ENCODE peak calls at places on chromosomes 4 and X, in nine cellular contexts. S, Z, A, N, R, Q, X, F and L are unnamed samples. For H3K9me3, the result is how much of the 10 kb centered on the place peaks cover.

GRCh38 chrX:101430457-101431078 is 22.5 kb downstream of the HNRNPH2 start:
- DNase-seq in S (no peak), Z (no peak), A (no peak), N (no peak), R (no peak), Q (no peak), X (no peak), F (no peak), L (no peak)

GRCh38 chr4:67712000-67712625 is 11.2 kb upstream of the UBA6 start:
- DNase-seq in S (no peak), Z (no peak), A (no peak), N (no peak), R (no peak), Q (no peak), X (no peak), F (no peak), L (no peak)

GRCh38 chr4:23881052-23881501 is 8.8 kb downstream of the PPARGC1A start:
- DNase-seq in S (no peak), Z (no peak), A (no peak), N (no peak), R (no peak), Q (no peak), X (no peak), F (no peak), L (no peak)

GRCh38 chr4:159174645-159175147 is 71.8 kb downstream of the RAPGEF2 start:
- DNase-seq in S (no peak), Z (no peak), A (no peak), N (no peak), R (no peak), Q (no peak), X (no peak), F (no peak), L (no peak)

GRCh38 chrX:105488731-105489130 is 268.2 kb upstream of the TEX13A start:
- DNase-seq in S (no peak), Z (no peak), A (no peak), N (no peak), R (no peak), Q (no peak), X (no peak), F (no peak), L (no peak)

GRCh38 chr4:83207497-83208105 is 77.0 kb downstream of the COQ2 start:
- DNase-seq in S (no peak), Z (no peak), A (no peak), N (no peak), R (no peak), Q (no peak), X (no peak), F (no peak), L (no peak)

GRCh38 chrX:151624677-151625076 is 61.2 kb downstream of the PASD1 start:
- DNase-seq in S (no peak), Z (no peak), A (no peak), N (no peak), R (no peak), Q (no peak), X (no peak), F (no peak), L (no peak)

GRCh38 chr4:121030151-121030550 is 42.2 kb downstream of the NDNF start:
- DNase-seq in S (no peak), Z (no peak), A (no peak), N (no peak), R (no peak), Q (no peak), X (no peak), F (no peak), L (no peak)

GRCh38 chrX:136162827-136163427 is 15.6 kb downstream of the FHL1 start:
- DNase-seq in S (no peak), Z (no peak), A (peak), N (no peak), R (no peak), Q (peak), X (no peak), F (peak), L (no peak)

GRCh38 chrX:13688384-13688771 is 550 bp upstream of the RAB9A start:
- DNase-seq in S (no peak), Z (no peak), A (no peak), N (no peak), R (no peak), Q (no peak), X (no peak), F (no peak), L (no peak)
- H3K4me3 ChIP-seq in S (peak), Z (peak), A (peak), N (peak), R (peak), Q (peak), X (no peak), F (peak), L (peak)

DNA sequence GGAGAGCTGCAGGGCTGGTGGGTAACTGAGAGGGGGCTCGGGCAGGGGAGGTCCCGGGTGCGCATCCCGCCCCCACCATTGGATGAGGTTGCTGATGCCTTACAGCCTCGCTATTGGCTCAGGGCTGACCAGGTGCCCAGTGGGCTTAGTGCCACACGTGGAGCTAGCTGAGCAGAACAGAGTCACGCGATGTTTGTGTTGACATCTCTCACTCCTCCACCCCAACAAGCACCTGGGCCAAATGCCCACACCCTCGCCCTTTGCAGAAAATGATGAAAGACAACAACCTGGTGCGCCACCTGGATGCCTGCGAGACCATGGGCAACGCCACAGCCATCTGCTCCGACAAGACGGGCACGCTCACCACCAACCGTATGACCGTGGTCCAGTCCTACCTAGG is 31.8 kb downstream of the ATP2B3 start:
- DNase-seq in S (no peak), Z (no peak), A (no peak), N (no peak), R (no peak), Q (no peak), X (no peak), F (no peak), L (no peak)
- H3K9me3 ChIP-seq in S (under half), Z (under half), A (under half), N (under half), R (under half), Q (under half), X (under half), F (under half), L (under half)

GRCh38 chrX:24005028-24005427 is 22.0 kb downstream of the KLHL15 start:
- DNase-seq in S (no peak), Z (no peak), A (no peak), N (no peak), R (no peak), Q (no peak), X (no peak), F (no peak), L (no peak)

GRCh38 chrX:24005867-24006266 is 21.1 kb downstream of the KLHL15 start:
- DNase-seq in S (no peak), Z (no peak), A (no peak), N (no peak), R (no peak), Q (no peak), X (no peak), F (no peak), L (no peak)

GRCh38 chrX:24002167-24002566 is 24.8 kb downstream of the KLHL15 start:
- DNase-seq in S (no peak), Z (no peak), A (no peak), N (no peak), R (no peak), Q (no peak), X (no peak), F (no peak), L (no peak)

DNA sequence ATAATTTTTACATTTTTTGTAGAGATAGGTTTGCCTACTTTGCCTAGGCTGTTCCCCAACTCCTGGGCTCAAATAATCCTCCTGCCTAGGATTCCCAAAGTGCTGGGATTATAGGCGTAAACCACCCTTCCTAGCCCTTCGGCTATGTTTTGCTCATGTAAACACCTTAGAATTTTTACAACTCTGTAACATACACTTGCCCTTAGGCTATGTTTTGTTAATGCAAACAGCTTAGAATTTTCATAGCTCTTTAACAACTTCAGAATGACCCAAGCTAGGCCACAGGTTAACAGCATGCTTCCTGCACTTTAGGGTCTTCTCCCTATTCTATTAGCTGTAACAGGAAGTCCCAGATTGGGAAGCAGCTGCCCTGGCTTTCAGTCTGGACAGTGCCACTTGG is 24.2 kb downstream of the KLHL15 start:
- DNase-seq in S (no peak), Z (no peak), A (no peak), N (no peak), R (no peak), Q (no peak), X (no peak), F (no peak), L (no peak)
- H3K4me3 ChIP-seq in S (no peak), Z (no peak), A (no peak), N (no peak), R (no peak), Q (no peak), X (no peak), F (no peak), L (no peak)

GRCh38 chr4:304987-305680 is at the start of gene ZNF732:
- DNase-seq in S (peak), Z (no peak), A (peak), N (peak), R (no peak), Q (no peak), X (peak), F (peak), L (no peak)

GRCh38 chr4:306551-306961 is 1.3 kb upstream of the ZNF732 start:
- DNase-seq in S (no peak), Z (no peak), A (no peak), N (no peak), R (no peak), Q (no peak), X (no peak), F (no peak), L (no peak)

DNA sequence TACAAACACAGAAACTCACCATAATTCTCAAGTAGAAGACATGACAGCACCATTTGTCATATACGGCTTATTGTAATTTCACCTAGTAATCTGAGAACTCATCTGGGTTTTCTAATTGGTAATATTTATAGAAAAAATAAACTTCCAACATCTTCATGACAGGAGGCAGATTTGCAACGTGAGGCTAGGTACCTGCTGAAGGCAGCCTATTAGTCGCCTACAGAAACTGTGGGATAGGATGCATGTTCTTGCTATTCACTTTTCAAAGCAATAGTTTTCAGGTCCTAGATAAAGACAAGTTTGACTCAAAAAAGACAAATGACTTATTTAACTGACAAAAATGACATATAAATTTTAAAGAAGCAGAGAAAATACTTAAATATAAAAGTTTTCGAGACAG is 2.9 kb downstream of the ZNF732 start:
- DNase-seq in S (no peak), Z (no peak), A (no peak), N (no peak), R (no peak), Q (no peak), X (no peak), F (no peak), L (no peak)
- H3K9me3 ChIP-seq in S (under half), Z (under half), A (under half), N (under half), R (under half), Q (under half), X (under half), F (under half), L (under half)

GRCh38 chrX:150364347-150365050 is 1.4 kb downstream of the MAMLD1 start:
- DNase-seq in S (peak), Z (no peak), A (no peak), N (no peak), R (peak), Q (peak), X (peak), F (peak), L (no peak)
- H3K4me3 ChIP-seq in S (peak), Z (peak), A (peak), N (peak), R (peak), Q (peak), X (peak), F (peak), L (peak)

GRCh38 chrX:44992775-44993174 is 119.8 kb downstream of the KDM6A start:
- DNase-seq in S (no peak), Z (no peak), A (no peak), N (no peak), R (no peak), Q (no peak), X (no peak), F (no peak), L (no peak)
- H3K9me3 ChIP-seq in S (under half), Z (under half), A (under half), N (under half), R (under half), Q (under half), X (under half), F (under half), L (under half)

DNA sequence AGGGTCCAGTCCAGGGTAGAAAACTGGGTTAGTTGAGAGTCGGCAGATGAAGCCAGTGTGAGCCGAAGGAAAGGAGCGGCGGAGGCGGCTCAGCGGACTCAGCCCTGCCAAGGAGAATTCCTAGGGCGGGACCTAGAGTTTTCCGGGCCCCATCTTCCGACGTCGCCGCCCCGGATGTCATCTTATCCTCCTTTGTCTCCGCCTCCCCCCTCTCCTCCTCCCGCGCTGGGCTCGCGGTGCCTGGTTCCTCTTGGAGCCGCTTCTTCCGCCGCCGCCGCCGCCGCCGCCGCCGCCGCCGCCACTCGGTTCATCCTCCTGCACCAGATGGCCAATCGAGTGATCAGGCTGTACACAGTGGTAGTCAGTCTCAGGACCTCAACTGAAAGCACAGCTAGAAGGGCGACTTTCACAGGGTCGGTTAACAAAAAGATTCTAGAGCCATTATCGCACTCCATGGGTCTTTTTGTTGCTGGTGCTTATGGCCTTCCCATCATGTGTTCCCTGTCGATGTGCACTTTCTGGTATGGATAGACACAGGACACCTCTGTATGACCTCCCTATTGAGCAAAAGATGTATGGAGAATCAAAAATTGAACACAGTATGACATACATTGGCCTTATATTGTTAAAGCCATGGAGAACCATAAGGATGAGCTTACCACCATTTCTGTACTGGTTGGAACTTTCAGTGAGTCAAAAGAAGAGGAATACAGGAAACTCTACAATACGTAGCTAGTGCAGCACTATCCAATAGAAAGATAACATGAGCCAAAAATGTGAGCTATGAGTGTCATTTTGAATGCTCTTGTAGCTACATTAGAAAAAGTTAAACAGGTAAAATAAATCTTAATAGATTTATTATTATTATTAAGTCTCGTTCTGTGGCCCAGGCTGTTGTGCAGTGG is 32.4 kb upstream of the THOC2 start:
- DNase-seq in S (peak), Z (peak), A (peak), N (peak), R (peak), Q (peak), X (peak), F (peak), L (peak)
- H3K4me3 ChIP-seq in S (peak), Z (peak), A (peak), N (peak), R (peak), Q (no peak), X (no peak), F (no peak), L (no peak)

DNA sequence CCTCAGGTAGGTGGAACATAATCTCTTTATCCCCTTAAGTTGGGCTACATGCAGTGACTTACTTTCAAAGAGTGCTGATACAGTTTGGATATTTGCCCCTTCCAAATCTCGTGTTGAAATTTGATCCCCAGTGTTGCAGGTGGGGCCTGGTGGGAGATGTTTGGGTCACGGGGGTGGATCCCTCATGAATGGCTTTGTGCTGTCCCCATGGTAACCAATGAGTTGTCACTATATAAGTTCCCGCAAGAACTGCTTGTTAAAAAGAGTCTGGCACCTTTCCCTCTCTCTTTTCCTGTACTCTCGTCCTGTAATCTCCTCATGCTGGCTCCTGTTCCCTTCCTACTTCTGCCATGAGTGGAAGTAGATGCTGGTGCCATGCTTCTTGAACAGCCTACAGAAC is 71.3 kb downstream of the GLRA3 start:
- DNase-seq in S (no peak), Z (no peak), A (no peak), N (no peak), R (no peak), Q (no peak), X (no peak), F (no peak), L (no peak)
- H3K9me3 ChIP-seq in S (under half), Z (under half), A (under half), N (under half), R (under half), Q (under half), X (under half), F (under half), L (under half)

DNA sequence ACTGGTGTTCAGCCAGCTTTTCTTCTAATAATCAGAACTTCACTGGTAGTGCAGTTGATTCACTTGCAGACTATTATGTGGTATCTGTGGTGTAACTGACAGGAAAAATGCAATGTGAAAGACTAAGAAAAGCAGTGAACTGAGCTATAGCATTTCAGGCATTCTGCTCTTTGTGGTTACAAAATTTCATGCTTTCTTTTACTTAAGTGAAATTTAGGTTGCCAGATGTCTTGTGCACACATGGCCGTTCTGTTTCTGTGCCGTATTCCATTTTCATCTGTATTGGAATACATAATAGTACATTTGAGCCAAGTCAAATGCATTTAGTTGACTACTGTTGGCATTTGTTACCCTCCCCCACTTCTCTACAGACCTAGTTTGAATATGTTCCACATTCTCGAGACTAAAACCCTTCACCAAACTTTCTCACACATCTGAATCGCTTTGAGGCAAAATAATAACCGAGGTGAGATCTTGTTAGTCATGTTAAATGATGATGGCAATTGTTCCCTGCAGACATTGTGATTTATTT is 8.2 kb downstream of the RTL3 start:
- DNase-seq in S (no peak), Z (no peak), A (no peak), N (no peak), R (no peak), Q (no peak), X (no peak), F (no peak), L (no peak)
- H3K4me3 ChIP-seq in S (no peak), Z (no peak), A (no peak), N (no peak), R (no peak), Q (no peak), X (no peak), F (no peak), L (no peak)

GRCh38 chrX:56468441-56468840 is 95.0 kb upstream of the UBQLN2 start:
- DNase-seq in S (no peak), Z (no peak), A (no peak), N (no peak), R (no peak), Q (no peak), X (no peak), F (no peak), L (no peak)
- H3K9me3 ChIP-seq in S (under half), Z (under half), A (under half), N (under half), R (under half), Q (under half), X (under half), F (under half), L (under half)